ENCODE peak calls at places on chromosome 20, in nine cellular contexts. T, M, B, K, U, V, F, W and A are unnamed samples.

GRCh38 chr20:10646006-10646405 is 27.8 kb downstream of the JAG1 start:
- DNase-seq in T (no peak), F (no peak), M (no peak), W (no peak), K (no peak), U (no peak), B (no peak), V (no peak), A (no peak)

GRCh38 chr20:43755390-43755789 is 28.6 kb upstream of the GTSF1L start:
- DNase-seq in U (no peak), V (no peak), K (no peak), W (no peak), F (no peak), B (no peak), M (no peak), T (no peak), A (no peak)

GRCh38 chr20:42024653-42025052 is 406.5 kb upstream of the CHD6 start:
- DNase-seq in F (no peak), W (no peak), M (no peak), T (no peak), U (no peak), V (no peak), B (no peak), K (no peak), A (no peak)

GRCh38 chr20:43530321-43531090 is 23.0 kb downstream of the L3MBTL1 start:
- DNase-seq in F (no peak), M (peak), V (peak), U (no peak), K (no peak), B (no peak), T (no peak), W (no peak), A (no peak)

GRCh38 chr20:43691928-43692524 is 25.1 kb downstream of the MYBL2 start:
- DNase-seq in M (no peak), T (peak), F (peak), K (peak), W (peak), B (peak), U (peak), V (peak), A (peak)

GRCh38 chr20:51734876-51735499 is 33.2 kb downstream of the ATP9A start:
- DNase-seq in F (no peak), B (no peak), T (no peak), V (no peak), U (no peak), W (no peak), M (peak), K (no peak), A (no peak)

GRCh38 chr20:45934046-45934586 is 367 bp upstream of the PCIF1 start:
- DNase-seq in K (no peak), F (peak), T (no peak), W (peak), V (no peak), U (no peak), M (peak), B (peak), A (peak)

GRCh38 chr20:24656391-24656790 is 187.0 kb downstream of the SYNDIG1 start:
- DNase-seq in K (no peak), F (no peak), U (no peak), M (peak), B (no peak), V (no peak), W (no peak), T (no peak), A (no peak)

GRCh38 chr20:1761116-1761515 is 103.5 kb upstream of the SIRPG start:
- DNase-seq in U (no peak), V (peak), T (no peak), W (no peak), K (no peak), B (no peak), M (no peak), F (no peak), A (peak)

GRCh38 chr20:38751360-38751976 is 3.2 kb downstream of the ACTR5 start:
- DNase-seq in B (peak), V (peak), K (no peak), T (no peak), M (no peak), F (peak), U (peak), W (no peak), A (peak)

GRCh38 chr20:9597547-9597946 is 83.2 kb downstream of the LAMP5 start:
- DNase-seq in V (no peak), T (no peak), M (no peak), W (no peak), K (no peak), B (no peak), U (no peak), F (no peak), A (no peak)

GRCh38 chr20:57092112-57092899 is 174.1 kb downstream of the BMP7 start:
- DNase-seq in T (peak), B (peak), M (peak), U (peak), W (peak), V (no peak), K (peak), F (peak), A (peak)

GRCh38 chr20:58433759-58434158 is 44.7 kb downstream of the VAPB start:
- DNase-seq in K (peak), B (no peak), F (no peak), W (no peak), T (no peak), V (peak), U (no peak), M (no peak), A (no peak)

GRCh38 chr20:51634257-51634656 is 91.7 kb upstream of the NFATC2 start:
- DNase-seq in M (peak), F (no peak), K (no peak), V (no peak), T (no peak), W (no peak), U (no peak), B (no peak), A (no peak)

GRCh38 chr20:59144179-59144830 is 19.3 kb upstream of the ZNF831 start:
- DNase-seq in T (peak), U (no peak), F (no peak), K (no peak), W (no peak), M (no peak), B (peak), V (no peak), A (no peak)